ENCODE peak calls at places on chromosomes 5 and 9, in four cellular contexts. One of them, this sample, is unnamed.

GRCh38 chr5:126007841-126008240 is 415.4 kb upstream of the GRAMD2B start:
- DNase-seq in BE2C: no peak
- DNase-seq in CD4-positive, alpha-beta memory T cell: no peak
- DNase-seq in mammary epithelial cell: peak; percentile 2
- DNase-seq in this sample: no peak

GRCh38 chr9:14383296-14383695 is 69.4 kb upstream of the NFIB start:
- DNase-seq in BE2C: no peak
- DNase-seq in CD4-positive, alpha-beta memory T cell: no peak
- DNase-seq in mammary epithelial cell: no peak
- DNase-seq in this sample: no peak

GRCh38 chr5:8340739-8341344 is 471.9 kb downstream of the MTRR start:
- DNase-seq in BE2C: no peak
- DNase-seq in CD4-positive, alpha-beta memory T cell: no peak
- DNase-seq in mammary epithelial cell: peak; percentile 6
- DNase-seq in this sample: no peak

GRCh38 chr5:4831325-4831724 is 308.8 kb upstream of the ADAMTS16 start:
- DNase-seq in BE2C: no peak
- DNase-seq in CD4-positive, alpha-beta memory T cell: no peak
- DNase-seq in mammary epithelial cell: no peak
- DNase-seq in this sample: no peak

GRCh38 chr5:180085837-180086236 is 14.3 kb upstream of the RNF130 start:
- DNase-seq in BE2C: no peak
- DNase-seq in CD4-positive, alpha-beta memory T cell: peak; percentile 79
- DNase-seq in mammary epithelial cell: no peak
- DNase-seq in this sample: peak; percentile 97

GRCh38 chr5:149376104-149376503 is 3.0 kb downstream of the IL17B start:
- DNase-seq in BE2C: no peak
- DNase-seq in CD4-positive, alpha-beta memory T cell: no peak
- DNase-seq in mammary epithelial cell: no peak
- DNase-seq in this sample: no peak

GRCh38 chr5:11040345-11040744 is 279.3 kb upstream of the DAP start:
- DNase-seq in BE2C: no peak
- DNase-seq in CD4-positive, alpha-beta memory T cell: no peak
- DNase-seq in mammary epithelial cell: no peak
- DNase-seq in this sample: no peak

GRCh38 chr5:71483355-71483754 is 27.9 kb downstream of the BDP1 start:
- DNase-seq in BE2C: no peak
- DNase-seq in CD4-positive, alpha-beta memory T cell: no peak
- DNase-seq in mammary epithelial cell: peak; percentile 60
- DNase-seq in this sample: no peak

GRCh38 chr9:137550958-137551655 is 572 bp upstream of the MRPL41 start:
- DNase-seq in BE2C: no peak
- DNase-seq in CD4-positive, alpha-beta memory T cell: no peak
- DNase-seq in mammary epithelial cell: peak; percentile 52
- DNase-seq in this sample: peak; percentile 95

GRCh38 chr5:141783599-141784296 is 94.5 kb downstream of the PCDH1 start:
- DNase-seq in BE2C: peak; percentile 41
- DNase-seq in CD4-positive, alpha-beta memory T cell: no peak
- DNase-seq in mammary epithelial cell: peak; percentile 67
- DNase-seq in this sample: no peak

GRCh38 chr5:56070795-56071539 is 76.2 kb upstream of the IL6ST start:
- DNase-seq in BE2C: no peak
- DNase-seq in CD4-positive, alpha-beta memory T cell: no peak
- DNase-seq in mammary epithelial cell: no peak
- DNase-seq in this sample: no peak

GRCh38 chr5:28014779-28015178 is 976.4 kb upstream of the CDH9 start:
- DNase-seq in BE2C: peak; percentile 25
- DNase-seq in CD4-positive, alpha-beta memory T cell: no peak
- DNase-seq in mammary epithelial cell: peak; percentile 21
- DNase-seq in this sample: peak; percentile 18

GRCh38 chr5:7395432-7396168 is at the start of gene ADCY2:
- DNase-seq in BE2C: no peak
- DNase-seq in CD4-positive, alpha-beta memory T cell: no peak
- DNase-seq in mammary epithelial cell: no peak
- DNase-seq in this sample: no peak

GRCh38 chr5:13252701-13253100 is 691.8 kb downstream of the DNAH5 start:
- DNase-seq in BE2C: no peak
- DNase-seq in CD4-positive, alpha-beta memory T cell: no peak
- DNase-seq in mammary epithelial cell: no peak
- DNase-seq in this sample: no peak

GRCh38 chr5:84274585-84275468 is 109.9 kb downstream of the EDIL3 start:
- DNase-seq in BE2C: peak; percentile 60
- DNase-seq in CD4-positive, alpha-beta memory T cell: no peak
- DNase-seq in mammary epithelial cell: peak; percentile 14
- DNase-seq in this sample: no peak

GRCh38 chr5:91126448-91126847 is 256.7 kb downstream of the ARRDC3 start:
- DNase-seq in BE2C: no peak
- DNase-seq in CD4-positive, alpha-beta memory T cell: no peak
- DNase-seq in mammary epithelial cell: no peak
- DNase-seq in this sample: no peak

GRCh38 chr9:137429974-137430722 is 7.0 kb downstream of the NOXA1 start:
- DNase-seq in BE2C: peak; percentile 68
- DNase-seq in CD4-positive, alpha-beta memory T cell: no peak
- DNase-seq in mammary epithelial cell: no peak
- DNase-seq in this sample: no peak

GRCh38 chr5:133250527-133250926 is 198.7 kb downstream of the HSPA4 start:
- DNase-seq in BE2C: no peak
- DNase-seq in CD4-positive, alpha-beta memory T cell: no peak
- DNase-seq in mammary epithelial cell: no peak
- DNase-seq in this sample: no peak

GRCh38 chr5:32507738-32508434 is 63.3 kb upstream of the ZFR start:
- DNase-seq in BE2C: no peak
- DNase-seq in CD4-positive, alpha-beta memory T cell: no peak
- DNase-seq in mammary epithelial cell: peak; percentile 64
- DNase-seq in this sample: no peak

GRCh38 chr9:123441769-123442168 is 85.8 kb downstream of the CRB2 start:
- DNase-seq in BE2C: no peak
- DNase-seq in CD4-positive, alpha-beta memory T cell: no peak
- DNase-seq in mammary epithelial cell: no peak
- DNase-seq in this sample: no peak

GRCh38 chr5:119808474-119808873 is 179.1 kb downstream of the FAM170A start:
- DNase-seq in BE2C: no peak
- DNase-seq in CD4-positive, alpha-beta memory T cell: no peak
- DNase-seq in mammary epithelial cell: no peak
- DNase-seq in this sample: no peak

GRCh38 chr5:52943285-52943684 is 45.9 kb upstream of the ITGA2 start:
- DNase-seq in BE2C: no peak
- DNase-seq in CD4-positive, alpha-beta memory T cell: no peak
- DNase-seq in mammary epithelial cell: no peak
- DNase-seq in this sample: no peak

GRCh38 chr5:10536511-10536910 is 27.4 kb upstream of the ANKRD33B start:
- DNase-seq in BE2C: peak; percentile 35
- DNase-seq in CD4-positive, alpha-beta memory T cell: no peak
- DNase-seq in mammary epithelial cell: no peak
- DNase-seq in this sample: no peak

GRCh38 chr5:27124590-27124989 is 86.2 kb upstream of the CDH9 start:
- DNase-seq in BE2C: peak; percentile 53
- DNase-seq in CD4-positive, alpha-beta memory T cell: no peak
- DNase-seq in mammary epithelial cell: peak; percentile 6
- DNase-seq in this sample: peak; percentile 62

GRCh38 chr5:53092242-53092641 is 17.3 kb downstream of the MOCS2 start:
- DNase-seq in BE2C: no peak
- DNase-seq in CD4-positive, alpha-beta memory T cell: no peak
- DNase-seq in mammary epithelial cell: no peak
- DNase-seq in this sample: no peak

GRCh38 chr9:30198463-30199309 is 2185.8 kb upstream of the ACO1 start:
- DNase-seq in BE2C: no peak
- DNase-seq in CD4-positive, alpha-beta memory T cell: no peak
- DNase-seq in mammary epithelial cell: no peak
- DNase-seq in this sample: no peak

GRCh38 chr9:18296702-18297531 is 177.0 kb upstream of the ADAMTSL1 start:
- DNase-seq in BE2C: no peak
- DNase-seq in CD4-positive, alpha-beta memory T cell: no peak
- DNase-seq in mammary epithelial cell: peak; percentile 74
- DNase-seq in this sample: no peak

GRCh38 chr9:13020706-13021105 is 245.9 kb downstream of the LURAP1L start:
- DNase-seq in BE2C: no peak
- DNase-seq in CD4-positive, alpha-beta memory T cell: no peak
- DNase-seq in mammary epithelial cell: no peak
- DNase-seq in this sample: no peak

GRCh38 chr9:13022756-13023155 is 247.9 kb downstream of the LURAP1L start:
- DNase-seq in BE2C: no peak
- DNase-seq in CD4-positive, alpha-beta memory T cell: no peak
- DNase-seq in mammary epithelial cell: no peak
- DNase-seq in this sample: no peak

GRCh38 chr9:13014484-13014883 is 239.7 kb downstream of the LURAP1L start:
- DNase-seq in BE2C: no peak
- DNase-seq in CD4-positive, alpha-beta memory T cell: no peak
- DNase-seq in mammary epithelial cell: no peak
- DNase-seq in this sample: no peak

GRCh38 chr9:13023498-13023897 is 248.7 kb downstream of the LURAP1L start:
- DNase-seq in BE2C: no peak
- DNase-seq in CD4-positive, alpha-beta memory T cell: no peak
- DNase-seq in mammary epithelial cell: peak; percentile 66
- DNase-seq in this sample: no peak

GRCh38 chr9:13020141-13020540 is 245.3 kb downstream of the LURAP1L start:
- DNase-seq in BE2C: no peak
- DNase-seq in CD4-positive, alpha-beta memory T cell: no peak
- DNase-seq in mammary epithelial cell: no peak
- DNase-seq in this sample: no peak
- H3K36me3 ChIP-seq in BE2C: no peaks in the 10 kb centered on the region
- H3K36me3 ChIP-seq in CD4-positive, alpha-beta memory T cell: no peaks in the 10 kb centered on the region
- H3K36me3 ChIP-seq in mammary epithelial cell: no peaks in the 10 kb centered on the region
- H3K36me3 ChIP-seq in this sample: no peaks in the 10 kb centered on the region

GRCh38 chr9:71703172-71703872 is 65.0 kb downstream of the CEMIP2 start:
- DNase-seq in BE2C: no peak
- DNase-seq in CD4-positive, alpha-beta memory T cell: no peak
- DNase-seq in mammary epithelial cell: peak; percentile 72
- DNase-seq in this sample: no peak
- H3K36me3 ChIP-seq in BE2C: no peaks in the 10 kb centered on the region
- H3K36me3 ChIP-seq in CD4-positive, alpha-beta memory T cell: peaks cover 53% of the 10 kb centered on the region
- H3K36me3 ChIP-seq in mammary epithelial cell: peaks cover 19% of the 10 kb centered on the region
- H3K36me3 ChIP-seq in this sample: peaks cover 21% of the 10 kb centered on the region

GRCh38 chr5:173612948-173613347 is 3.5 kb downstream of the BOD1 start:
- DNase-seq in BE2C: no peak
- DNase-seq in CD4-positive, alpha-beta memory T cell: no peak
- DNase-seq in mammary epithelial cell: peak; percentile 20
- DNase-seq in this sample: no peak
- H3K36me3 ChIP-seq in BE2C: peaks cover 74% of the 10 kb centered on the region
- H3K36me3 ChIP-seq in CD4-positive, alpha-beta memory T cell: peaks cover 41% of the 10 kb centered on the region
- H3K36me3 ChIP-seq in mammary epithelial cell: peaks cover 18% of the 10 kb centered on the region
- H3K36me3 ChIP-seq in this sample: peaks cover 55% of the 10 kb centered on the region

GRCh38 chr5:38929838-38930237 is 84.0 kb downstream of the OSMR start:
- DNase-seq in BE2C: no peak
- DNase-seq in CD4-positive, alpha-beta memory T cell: no peak
- DNase-seq in mammary epithelial cell: no peak
- DNase-seq in this sample: no peak
- H3K36me3 ChIP-seq in BE2C: no peaks in the 10 kb centered on the region
- H3K36me3 ChIP-seq in CD4-positive, alpha-beta memory T cell: no peaks in the 10 kb centered on the region
- H3K36me3 ChIP-seq in mammary epithelial cell: peaks cover 39% of the 10 kb centered on the region
- H3K36me3 ChIP-seq in this sample: no peaks in the 10 kb centered on the region

This sample was measured in HAP-1.